ENCODE peak calls at places on chromosomes 6 and 20, in eight cellular contexts. One of them, this sample, is unnamed.
A peak's percentile ranks its signal among the peaks of the same experiment; 100 is the strongest.

GRCh38 chr20:13990465-13990864 is at the start of gene SEL1L2:
- DNase-seq in heart right ventricle: no peak
- DNase-seq in CD8-positive, alpha-beta T cell: no peak
- DNase-seq in right atrium auricular region: no peak
- DNase-seq in GM12878: no peak
- DNase-seq in GM23248: no peak
- DNase-seq in cardiac muscle cell: peak; percentile 57
- DNase-seq in uterus: no peak
- DNase-seq in this sample: no peak

GRCh38 chr6:35370799-35371493 is 28.6 kb downstream of the PPARD start:
- DNase-seq in right atrium auricular region: no peak
- DNase-seq in GM23248: peak; percentile 88
- DNase-seq in cardiac muscle cell: no peak
- DNase-seq in GM12878: no peak
- DNase-seq in uterus: no peak
- DNase-seq in CD8-positive, alpha-beta T cell: no peak
- DNase-seq in heart right ventricle: peak; percentile 19
- DNase-seq in this sample: peak; percentile 77

GRCh38 chr6:168089186-168090063 is 10.4 kb upstream of the FRMD1 start:
- DNase-seq in uterus: no peak
- DNase-seq in cardiac muscle cell: no peak
- DNase-seq in heart right ventricle: no peak
- DNase-seq in right atrium auricular region: no peak
- DNase-seq in GM12878: no peak
- DNase-seq in CD8-positive, alpha-beta T cell: no peak
- DNase-seq in GM23248: no peak
- DNase-seq in this sample: no peak

GRCh38 chr6:83815631-83816030 is 37.5 kb upstream of the RIPPLY2 start:
- DNase-seq in right atrium auricular region: no peak
- DNase-seq in CD8-positive, alpha-beta T cell: no peak
- DNase-seq in heart right ventricle: no peak
- DNase-seq in GM12878: no peak
- DNase-seq in cardiac muscle cell: no peak
- DNase-seq in GM23248: peak; percentile 3
- DNase-seq in uterus: no peak
- DNase-seq in this sample: no peak

GRCh38 chr20:34085544-34086040 is 26.5 kb downstream of the EIF2S2 start:
- DNase-seq in cardiac muscle cell: no peak
- DNase-seq in GM12878: no peak
- DNase-seq in GM23248: no peak
- DNase-seq in right atrium auricular region: no peak
- DNase-seq in heart right ventricle: no peak
- DNase-seq in uterus: no peak
- DNase-seq in CD8-positive, alpha-beta T cell: no peak
- DNase-seq in this sample: no peak

GRCh38 chr6:7262037-7262461 is 51.0 kb downstream of the SSR1 start:
- DNase-seq in GM23248: no peak
- DNase-seq in cardiac muscle cell: no peak
- DNase-seq in GM12878: no peak
- DNase-seq in CD8-positive, alpha-beta T cell: no peak
- DNase-seq in right atrium auricular region: no peak
- DNase-seq in heart right ventricle: no peak
- DNase-seq in uterus: no peak
- DNase-seq in this sample: peak; percentile 68

GRCh38 chr6:155495011-155495768 is 39.6 kb upstream of the NOX3 start:
- DNase-seq in uterus: peak; percentile 57
- DNase-seq in right atrium auricular region: peak; percentile 78
- DNase-seq in GM12878: no peak
- DNase-seq in heart right ventricle: peak; percentile 18
- DNase-seq in GM23248: peak; percentile 78
- DNase-seq in CD8-positive, alpha-beta T cell: no peak
- DNase-seq in cardiac muscle cell: peak; percentile 41
- DNase-seq in this sample: peak; percentile 73

GRCh38 chr6:19864285-19864684 is 27.1 kb downstream of the ID4 start:
- DNase-seq in right atrium auricular region: no peak
- DNase-seq in GM12878: no peak
- DNase-seq in heart right ventricle: no peak
- DNase-seq in GM23248: no peak
- DNase-seq in uterus: no peak
- DNase-seq in CD8-positive, alpha-beta T cell: no peak
- DNase-seq in cardiac muscle cell: no peak
- DNase-seq in this sample: no peak

GRCh38 chr20:63153254-63154221 is 62.4 kb downstream of the YTHDF1 start:
- DNase-seq in uterus: no peak
- DNase-seq in GM23248: no peak
- DNase-seq in right atrium auricular region: no peak
- DNase-seq in cardiac muscle cell: no peak
- DNase-seq in heart right ventricle: peak; percentile 0
- DNase-seq in CD8-positive, alpha-beta T cell: no peak
- DNase-seq in GM12878: no peak
- DNase-seq in this sample: peak; percentile 18

GRCh38 chr20:6767536-6768227 is at the start of gene BMP2:
- DNase-seq in heart right ventricle: peak; percentile 69
- DNase-seq in cardiac muscle cell: peak; percentile 91
- DNase-seq in CD8-positive, alpha-beta T cell: no peak
- DNase-seq in uterus: peak; percentile 53
- DNase-seq in GM12878: no peak
- DNase-seq in right atrium auricular region: no peak
- DNase-seq in GM23248: peak; percentile 76
- DNase-seq in this sample: peak; percentile 51

GRCh38 chr20:58634121-58634817 is 16.8 kb upstream of the STX16 start:
- DNase-seq in CD8-positive, alpha-beta T cell: no peak
- DNase-seq in heart right ventricle: no peak
- DNase-seq in cardiac muscle cell: no peak
- DNase-seq in GM12878: no peak
- DNase-seq in right atrium auricular region: no peak
- DNase-seq in GM23248: no peak
- DNase-seq in uterus: peak; percentile 60
- DNase-seq in this sample: no peak

GRCh38 chr6:72524011-72524645 is 97.7 kb upstream of the KCNQ5 start:
- DNase-seq in GM12878: no peak
- DNase-seq in right atrium auricular region: no peak
- DNase-seq in cardiac muscle cell: no peak
- DNase-seq in uterus: no peak
- DNase-seq in CD8-positive, alpha-beta T cell: no peak
- DNase-seq in GM23248: no peak
- DNase-seq in heart right ventricle: no peak
- DNase-seq in this sample: no peak

GRCh38 chr6:98971303-98971702 is 23.6 kb upstream of the FBXL4 start:
- DNase-seq in heart right ventricle: no peak
- DNase-seq in right atrium auricular region: no peak
- DNase-seq in GM12878: no peak
- DNase-seq in GM23248: no peak
- DNase-seq in cardiac muscle cell: no peak
- DNase-seq in uterus: no peak
- DNase-seq in CD8-positive, alpha-beta T cell: no peak
- DNase-seq in this sample: no peak

GRCh38 chr6:24621626-24622360 is 24.2 kb downstream of the KIAA0319 start:
- DNase-seq in GM23248: no peak
- DNase-seq in cardiac muscle cell: no peak
- DNase-seq in heart right ventricle: no peak
- DNase-seq in GM12878: no peak
- DNase-seq in uterus: no peak
- DNase-seq in CD8-positive, alpha-beta T cell: no peak
- DNase-seq in right atrium auricular region: no peak
- DNase-seq in this sample: no peak

GRCh38 chr6:48229849-48230248 is 118.9 kb upstream of the PTCHD4 start:
- DNase-seq in GM23248: no peak
- DNase-seq in GM12878: no peak
- DNase-seq in right atrium auricular region: no peak
- DNase-seq in heart right ventricle: no peak
- DNase-seq in CD8-positive, alpha-beta T cell: no peak
- DNase-seq in uterus: no peak
- DNase-seq in cardiac muscle cell: no peak
- DNase-seq in this sample: no peak

GRCh38 chr20:63322146-63322922 is 29.3 kb downstream of the COL20A1 start:
- DNase-seq in cardiac muscle cell: no peak
- DNase-seq in right atrium auricular region: no peak
- DNase-seq in heart right ventricle: peak; percentile 12
- DNase-seq in GM23248: no peak
- DNase-seq in GM12878: no peak
- DNase-seq in uterus: no peak
- DNase-seq in CD8-positive, alpha-beta T cell: no peak
- DNase-seq in this sample: peak; percentile 38

GRCh38 chr20:6651016-6651415 is 116.5 kb upstream of the BMP2 start:
- DNase-seq in heart right ventricle: no peak
- DNase-seq in CD8-positive, alpha-beta T cell: no peak
- DNase-seq in cardiac muscle cell: no peak
- DNase-seq in GM12878: no peak
- DNase-seq in uterus: peak; percentile 71
- DNase-seq in right atrium auricular region: peak; percentile 66
- DNase-seq in GM23248: peak; percentile 75
- DNase-seq in this sample: no peak

GRCh38 chr6:81731814-81732213 is 20.7 kb downstream of the TENT5A start:
- DNase-seq in right atrium auricular region: no peak
- DNase-seq in uterus: no peak
- DNase-seq in heart right ventricle: no peak
- DNase-seq in CD8-positive, alpha-beta T cell: no peak
- DNase-seq in GM12878: no peak
- DNase-seq in GM23248: peak; percentile 60
- DNase-seq in cardiac muscle cell: no peak
- DNase-seq in this sample: no peak

GRCh38 chr6:87807423-87807978 is 105.5 kb upstream of the AKIRIN2 start:
- DNase-seq in CD8-positive, alpha-beta T cell: no peak
- DNase-seq in heart right ventricle: no peak
- DNase-seq in cardiac muscle cell: no peak
- DNase-seq in right atrium auricular region: no peak
- DNase-seq in GM23248: no peak
- DNase-seq in GM12878: no peak
- DNase-seq in uterus: no peak
- DNase-seq in this sample: no peak

GRCh38 chr20:20019123-20019522 is 2.0 kb downstream of the NAA20 start:
- DNase-seq in cardiac muscle cell: no peak
- DNase-seq in heart right ventricle: no peak
- DNase-seq in GM23248: no peak
- DNase-seq in uterus: no peak
- DNase-seq in right atrium auricular region: no peak
- DNase-seq in CD8-positive, alpha-beta T cell: no peak
- DNase-seq in GM12878: no peak
- DNase-seq in this sample: no peak

GRCh38 chr20:16273812-16274560 is 299.3 kb downstream of the KIF16B start:
- DNase-seq in right atrium auricular region: no peak
- DNase-seq in uterus: no peak
- DNase-seq in GM23248: no peak
- DNase-seq in GM12878: no peak
- DNase-seq in heart right ventricle: no peak
- DNase-seq in cardiac muscle cell: no peak
- DNase-seq in CD8-positive, alpha-beta T cell: no peak
- DNase-seq in this sample: no peak

GRCh38 chr6:80520195-80520594 is 413.7 kb downstream of the BCKDHB start:
- DNase-seq in right atrium auricular region: no peak
- DNase-seq in cardiac muscle cell: no peak
- DNase-seq in uterus: no peak
- DNase-seq in heart right ventricle: no peak
- DNase-seq in CD8-positive, alpha-beta T cell: no peak
- DNase-seq in GM23248: peak; percentile 61
- DNase-seq in GM12878: no peak
- DNase-seq in this sample: no peak
- H3K27ac ChIP-seq in right atrium auricular region: no peak overlapping the region
- H3K27ac ChIP-seq in cardiac muscle cell: no peak overlapping the region
- H3K27ac ChIP-seq in uterus: no peak overlapping the region
- H3K27ac ChIP-seq in heart right ventricle: no peak overlapping the region
- H3K27ac ChIP-seq in CD8-positive, alpha-beta T cell: no peak overlapping the region
- H3K27ac ChIP-seq in GM23248: no peak overlapping the region
- H3K27ac ChIP-seq in GM12878: no peak overlapping the region
- H3K27ac ChIP-seq in this sample: no peak overlapping the region

GRCh38 chr6:11128608-11129007 is 17.1 kb upstream of the ERVFRD-1 start:
- DNase-seq in uterus: no peak
- DNase-seq in cardiac muscle cell: no peak
- DNase-seq in right atrium auricular region: no peak
- DNase-seq in CD8-positive, alpha-beta T cell: no peak
- DNase-seq in heart right ventricle: no peak
- DNase-seq in GM23248: no peak
- DNase-seq in GM12878: no peak
- DNase-seq in this sample: no peak

GRCh38 chr6:11129908-11130565 is 18.5 kb upstream of the ERVFRD-1 start:
- DNase-seq in uterus: no peak
- DNase-seq in GM23248: no peak
- DNase-seq in right atrium auricular region: no peak
- DNase-seq in cardiac muscle cell: no peak
- DNase-seq in CD8-positive, alpha-beta T cell: no peak
- DNase-seq in GM12878: no peak
- DNase-seq in heart right ventricle: no peak
- DNase-seq in this sample: no peak

GRCh38 chr6:11130605-11131004 is 19.1 kb upstream of the ERVFRD-1 start:
- DNase-seq in heart right ventricle: no peak
- DNase-seq in uterus: no peak
- DNase-seq in right atrium auricular region: no peak
- DNase-seq in GM12878: no peak
- DNase-seq in cardiac muscle cell: no peak
- DNase-seq in GM23248: no peak
- DNase-seq in CD8-positive, alpha-beta T cell: no peak
- DNase-seq in this sample: no peak

GRCh38 chr6:11123978-11124377 is 12.5 kb upstream of the ERVFRD-1 start:
- DNase-seq in GM23248: no peak
- DNase-seq in CD8-positive, alpha-beta T cell: no peak
- DNase-seq in GM12878: no peak
- DNase-seq in heart right ventricle: no peak
- DNase-seq in right atrium auricular region: no peak
- DNase-seq in cardiac muscle cell: no peak
- DNase-seq in uterus: no peak
- DNase-seq in this sample: no peak

DNA sequence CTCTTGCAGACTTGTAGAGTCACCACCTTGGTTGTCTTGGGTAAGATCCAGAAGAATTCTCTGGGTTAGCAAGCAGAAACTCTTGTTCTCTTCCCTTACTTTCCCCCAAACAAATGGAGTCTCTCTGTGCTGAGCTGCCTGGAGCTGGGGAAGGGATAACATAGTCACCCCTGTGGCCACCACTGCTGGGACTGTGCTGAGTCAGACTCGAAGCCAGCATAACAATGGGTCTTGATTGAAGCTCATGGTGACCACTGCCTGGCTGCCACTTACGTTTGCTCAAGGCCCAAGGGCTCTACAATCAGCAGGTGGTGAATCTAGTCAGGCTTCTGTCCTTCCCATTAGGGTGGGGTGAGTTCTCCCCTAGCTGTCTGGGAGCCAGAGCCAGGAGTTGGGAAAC is 15.4 kb upstream of the ERVFRD-1 start:
- DNase-seq in CD8-positive, alpha-beta T cell: no peak
- DNase-seq in right atrium auricular region: no peak
- DNase-seq in heart right ventricle: no peak
- DNase-seq in GM12878: no peak
- DNase-seq in uterus: no peak
- DNase-seq in GM23248: no peak
- DNase-seq in cardiac muscle cell: no peak
- DNase-seq in this sample: no peak
- H3K4me1 ChIP-seq in CD8-positive, alpha-beta T cell: no peaks in the 10 kb centered on the region
- H3K4me1 ChIP-seq in right atrium auricular region: no peaks in the 10 kb centered on the region
- H3K4me1 ChIP-seq in heart right ventricle: peaks cover 31% of the 10 kb centered on the region
- H3K4me1 ChIP-seq in GM12878: peaks cover 6% of the 10 kb centered on the region
- H3K4me1 ChIP-seq in uterus: peaks cover 4% of the 10 kb centered on the region
- H3K4me1 ChIP-seq in GM23248: no peaks in the 10 kb centered on the region
- H3K4me1 ChIP-seq in cardiac muscle cell: no peaks in the 10 kb centered on the region
- H3K4me1 ChIP-seq in this sample: peaks cover 5% of the 10 kb centered on the region

GRCh38 chr20:31278178-31278577 is 20.7 kb downstream of the DEFB115 start:
- DNase-seq in uterus: no peak
- DNase-seq in cardiac muscle cell: no peak
- DNase-seq in CD8-positive, alpha-beta T cell: no peak
- DNase-seq in right atrium auricular region: no peak
- DNase-seq in GM12878: no peak
- DNase-seq in heart right ventricle: no peak
- DNase-seq in GM23248: no peak
- DNase-seq in this sample: peak; percentile 53
- H3K9me3 ChIP-seq in uterus: no peaks in the 10 kb centered on the region
- H3K9me3 ChIP-seq in cardiac muscle cell: no peaks in the 10 kb centered on the region
- H3K9me3 ChIP-seq in CD8-positive, alpha-beta T cell: no peaks in the 10 kb centered on the region
- H3K9me3 ChIP-seq in right atrium auricular region: peaks cover 11% of the 10 kb centered on the region
- H3K9me3 ChIP-seq in GM12878: no peaks in the 10 kb centered on the region
- H3K9me3 ChIP-seq in heart right ventricle: peaks cover 10% of the 10 kb centered on the region
- H3K9me3 ChIP-seq in GM23248: no peaks in the 10 kb centered on the region
- H3K9me3 ChIP-seq in this sample: no peaks in the 10 kb centered on the region

GRCh38 chr6:170174771-170175643 is 115.9 kb downstream of the DLL1 start:
- DNase-seq in heart right ventricle: no peak
- DNase-seq in right atrium auricular region: no peak
- DNase-seq in GM12878: no peak
- DNase-seq in uterus: no peak
- DNase-seq in CD8-positive, alpha-beta T cell: no peak
- DNase-seq in cardiac muscle cell: no peak
- DNase-seq in GM23248: no peak
- DNase-seq in this sample: peak; percentile 45
- H3K27ac ChIP-seq in heart right ventricle: no peak overlapping the region
- H3K27ac ChIP-seq in right atrium auricular region: no peak overlapping the region
- H3K27ac ChIP-seq in GM12878: no peak overlapping the region
- H3K27ac ChIP-seq in uterus: no peak overlapping the region
- H3K27ac ChIP-seq in CD8-positive, alpha-beta T cell: no peak overlapping the region
- H3K27ac ChIP-seq in cardiac muscle cell: no peak overlapping the region
- H3K27ac ChIP-seq in GM23248: no peak overlapping the region
- H3K27ac ChIP-seq in this sample: no peak overlapping the region